ENCODE peak calls at places on chromosome 17, in five cellular contexts. T is NB4, Y is lower leg skin, B is prostate gland, D is adrenal gland. H is an unnamed sample.

GRCh38 chr17:35969558-35970442 is 11.5 kb downstream of the CCL16 start:
- DNase-seq in T (peak), Y (peak), B (peak), D (peak), H (peak)

GRCh38 chr17:69511244-69511643 is 96.7 kb downstream of the MAP2K6 start:
- DNase-seq in T (no peak), Y (no peak), B (no peak), D (no peak), H (no peak)

GRCh38 chr17:59451706-59452105 is 113.7 kb upstream of the DHX40 start:
- DNase-seq in T (no peak), Y (no peak), B (no peak), D (no peak), H (no peak)

GRCh38 chr17:64679710-64680216 is 17.7 kb upstream of the SMURF2 start:
- DNase-seq in T (no peak), Y (no peak), B (no peak), D (no peak), H (no peak)

GRCh38 chr17:40542562-40543411 is 22.5 kb downstream of the CCR7 start:
- DNase-seq in T (no peak), Y (peak), B (no peak), D (peak), H (peak)

GRCh38 chr17:9676742-9677387 is 31.5 kb downstream of the USP43 start:
- DNase-seq in T (no peak), Y (no peak), B (no peak), D (no peak), H (no peak)

GRCh38 chr17:46192484-46193245 is 564 bp downstream of the KANSL1 start:
- DNase-seq in T (peak), Y (peak), B (peak), D (peak), H (peak)

GRCh38 chr17:76707985-76708807 is 2.6 kb downstream of the MXRA7 start:
- DNase-seq in T (no peak), Y (no peak), B (no peak), D (peak), H (no peak)

GRCh38 chr17:40806131-40806530 is 6.4 kb upstream of the KRT28 start:
- DNase-seq in T (no peak), Y (no peak), B (no peak), D (no peak), H (no peak)

GRCh38 chr17:74532115-74532514 is 840 bp upstream of the CD300LB start:
- DNase-seq in T (peak), Y (peak), B (no peak), D (peak), H (peak)

GRCh38 chr17:32111141-32111771 is 31.0 kb upstream of the RHOT1 start:
- DNase-seq in T (peak), Y (peak), B (peak), D (no peak), H (peak)

GRCh38 chr17:1484060-1484535 is 8.4 kb downstream of the MYO1C start:
- DNase-seq in T (no peak), Y (no peak), B (no peak), D (no peak), H (no peak)

GRCh38 chr17:31595076-31595475 is 203.6 kb downstream of the RAB11FIP4 start:
- DNase-seq in T (no peak), Y (no peak), B (no peak), D (no peak), H (no peak)

GRCh38 chr17:53640808-53641207 is 181.9 kb upstream of the KIF2B start:
- DNase-seq in T (no peak), Y (no peak), B (no peak), D (no peak), H (no peak)

GRCh38 chr17:55513885-55514590 is 2.8 kb upstream of the SMIM36 start:
- DNase-seq in T (peak), Y (peak), B (peak), D (peak), H (peak)

GRCh38 chr17:44688675-44689491 is 693 bp downstream of the CCDC43 start:
- DNase-seq in T (peak), Y (no peak), B (no peak), D (no peak), H (no peak)

GRCh38 chr17:54935487-54935886 is 33.0 kb downstream of the COX11 start:
- DNase-seq in T (no peak), Y (no peak), B (no peak), D (no peak), H (no peak)

GRCh38 chr17:80649672-80650338 is 105.2 kb downstream of the RPTOR start:
- DNase-seq in T (peak), Y (peak), B (no peak), D (peak), H (peak)

GRCh38 chr17:8841844-8842243 is 25.6 kb downstream of the PIK3R6 start:
- DNase-seq in T (peak), Y (no peak), B (no peak), D (no peak), H (no peak)

GRCh38 chr17:753407-753806 is 1.3 kb upstream of the GEMIN4 start:
- DNase-seq in T (no peak), Y (no peak), B (no peak), D (no peak), H (no peak)

GRCh38 chr17:64084940-64085649 is 44.8 kb downstream of the ERN1 start:
- DNase-seq in T (no peak), Y (no peak), B (no peak), D (no peak), H (no peak)

GRCh38 chr17:19785854-19786253 is 37.8 kb upstream of the ALDH3A1 start:
- DNase-seq in T (peak), Y (no peak), B (no peak), D (no peak), H (no peak)

GRCh38 chr17:21368545-21369246 is 7.5 kb upstream of the KCNJ12 start:
- DNase-seq in T (peak), Y (no peak), B (no peak), D (no peak), H (no peak)

GRCh38 chr17:45847101-45847500 is 2.4 kb downstream of the SPPL2C start:
- DNase-seq in T (no peak), Y (no peak), B (no peak), D (no peak), H (no peak)

GRCh38 chr17:80989586-80989913 is 2.1 kb upstream of the CHMP6 start:
- DNase-seq in T (peak), Y (no peak), B (no peak), D (no peak), H (no peak)

GRCh38 chr17:68298601-68299000 is 7.3 kb downstream of the ARSG start:
- DNase-seq in T (no peak), Y (no peak), B (no peak), D (no peak), H (no peak)
- TF ChIP-seq POLR2A in T (no peak), Y (no peak), B (no peak), D (no peak), H (no peak)

DNA sequence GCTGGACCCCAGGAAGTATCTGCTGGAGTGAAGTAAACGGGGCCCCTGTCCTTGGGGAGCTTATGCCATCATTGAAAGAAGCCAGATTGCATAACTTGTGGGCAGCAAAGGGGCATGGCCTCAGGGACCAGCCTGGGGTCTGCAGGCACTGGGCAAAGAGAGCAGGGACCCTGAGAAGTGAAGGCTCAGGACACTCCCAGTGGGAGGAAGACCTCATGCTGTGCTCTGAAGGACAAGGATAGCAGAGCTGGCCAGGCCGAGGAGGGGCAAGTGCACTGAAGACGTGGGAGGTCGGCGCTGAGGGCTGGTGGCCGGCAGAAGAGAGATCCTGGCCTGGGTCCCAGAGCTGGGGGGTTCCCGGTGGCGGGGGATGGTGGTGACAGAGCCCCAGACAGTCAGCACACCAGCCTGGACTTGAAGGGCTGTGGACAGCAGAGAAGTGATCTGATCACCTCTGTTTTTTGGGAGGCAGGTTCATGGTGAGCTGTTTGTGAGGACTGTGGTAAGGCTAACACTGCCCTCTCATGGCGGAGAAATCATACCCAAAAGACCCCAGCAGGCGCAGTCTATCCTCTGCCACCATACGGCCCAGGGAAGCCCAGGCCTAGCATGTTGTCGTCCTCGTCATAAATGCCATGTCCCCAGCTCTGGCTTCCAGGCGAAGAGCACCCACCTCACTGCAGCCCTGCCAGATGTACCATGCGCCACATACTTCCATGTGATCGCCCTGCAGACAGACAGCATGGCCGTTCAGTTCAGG is 7.1 kb upstream of the CNP start:
- DNase-seq in T (peak), Y (no peak), B (no peak), D (peak), H (no peak)
- TF ChIP-seq CTCF in T (peak), Y (no peak), B (no peak), D (peak), H (no peak)

GRCh38 chr17:58417300-58418092 is at the start of gene RNF43:
- DNase-seq in T (peak), Y (peak), B (peak), D (peak), H (peak)
- TF ChIP-seq POLR2A in T (no peak), Y (no peak), B (peak), D (peak), H (no peak)

DNA sequence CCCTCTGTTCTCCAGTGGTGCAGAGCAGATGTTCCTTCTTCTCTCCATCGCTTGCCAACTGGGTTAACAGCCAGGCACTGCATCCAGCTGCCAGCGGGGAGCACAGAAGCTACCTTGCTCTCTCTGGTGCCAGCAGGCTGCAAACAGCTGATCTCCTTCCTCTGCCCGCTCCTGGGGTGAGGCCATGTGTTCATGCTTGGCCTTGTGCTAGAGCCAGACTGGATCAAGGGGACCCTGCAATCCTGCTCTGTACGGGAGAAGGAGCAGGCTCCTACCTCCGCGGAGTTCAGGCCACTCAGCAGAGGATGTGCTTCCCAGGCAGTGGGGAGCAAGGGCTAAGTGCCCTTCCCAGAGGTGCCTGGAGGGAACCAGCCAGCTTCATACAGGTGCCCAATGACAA is 24.0 kb upstream of the ENGASE start:
- DNase-seq in T (no peak), Y (no peak), B (no peak), D (no peak), H (no peak)
- TF ChIP-seq CTCF in T (no peak), Y (no peak), B (no peak), D (no peak), H (no peak)

GRCh38 chr17:38925263-38925995 is at the start of gene LASP1NB:
- DNase-seq in T (no peak), Y (no peak), B (no peak), D (no peak), H (no peak)

GRCh38 chr17:38919316-38920078 is 5.9 kb upstream of the LASP1NB start:
- DNase-seq in T (no peak), Y (peak), B (no peak), D (no peak), H (no peak)

GRCh38 chr17:38920374-38921291 is 4.8 kb upstream of the LASP1NB start:
- DNase-seq in T (no peak), Y (peak), B (no peak), D (no peak), H (no peak)

GRCh38 chr17:38921756-38922411 is 3.5 kb upstream of the LASP1NB start:
- DNase-seq in T (no peak), Y (peak), B (no peak), D (no peak), H (no peak)

GRCh38 chr17:38922538-38923291 is 2.7 kb upstream of the LASP1NB start:
- DNase-seq in T (no peak), Y (peak), B (peak), D (peak), H (peak)
- TF ChIP-seq POLR2A in T (no peak), Y (no peak), B (no peak), D (no peak), H (no peak)

H was measured in tibial nerve.